ENCODE peak calls at places on chromosomes 4 and X, in five cellular contexts. One of them, this sample, is unnamed.
A peak's percentile ranks its signal among the peaks of the same experiment; 100 is the strongest.

GRCh38 chr4:105243446-105243845 is 96.8 kb downstream of the TET2 start:
- DNase-seq in small intestine: no peak
- DNase-seq in caudate nucleus: no peak
- DNase-seq in esophagus muscularis mucosa: no peak
- DNase-seq in HL-60: no peak
- DNase-seq in this sample: no peak

GRCh38 chr4:29972121-29972520 is 748.0 kb upstream of the PCDH7 start:
- DNase-seq in esophagus muscularis mucosa: no peak
- DNase-seq in HL-60: no peak
- DNase-seq in caudate nucleus: no peak
- DNase-seq in small intestine: no peak
- DNase-seq in this sample: no peak

GRCh38 chr4:138062929-138063328 is 179.2 kb downstream of the SLC7A11 start:
- DNase-seq in HL-60: no peak
- DNase-seq in small intestine: no peak
- DNase-seq in caudate nucleus: no peak
- DNase-seq in esophagus muscularis mucosa: no peak
- DNase-seq in this sample: no peak

GRCh38 chr4:13534344-13535063 is 9.8 kb downstream of the NKX3-2 start:
- DNase-seq in HL-60: no peak
- DNase-seq in small intestine: no peak
- DNase-seq in esophagus muscularis mucosa: peak; percentile 31
- DNase-seq in caudate nucleus: no peak
- DNase-seq in this sample: no peak

GRCh38 chr4:151045907-151046306 is 30.8 kb upstream of the LRBA start:
- DNase-seq in esophagus muscularis mucosa: no peak
- DNase-seq in caudate nucleus: no peak
- DNase-seq in HL-60: no peak
- DNase-seq in small intestine: peak; percentile 8
- DNase-seq in this sample: no peak

GRCh38 chr4:123659759-123660158 is 263.2 kb downstream of the SPRY1 start:
- DNase-seq in small intestine: peak; percentile 49
- DNase-seq in caudate nucleus: no peak
- DNase-seq in esophagus muscularis mucosa: no peak
- DNase-seq in HL-60: no peak
- DNase-seq in this sample: no peak

GRCh38 chr4:74942251-74942917 is 9.5 kb downstream of the PARM1 start:
- DNase-seq in esophagus muscularis mucosa: no peak
- DNase-seq in caudate nucleus: no peak
- DNase-seq in small intestine: no peak
- DNase-seq in HL-60: no peak
- DNase-seq in this sample: no peak

GRCh38 chr4:74223801-74224200 is 65.9 kb downstream of the MTHFD2L start:
- DNase-seq in esophagus muscularis mucosa: no peak
- DNase-seq in caudate nucleus: no peak
- DNase-seq in HL-60: peak; percentile 1
- DNase-seq in small intestine: no peak
- DNase-seq in this sample: no peak

GRCh38 chr4:83075696-83076095 is 38.8 kb downstream of the PLAC8 start:
- DNase-seq in HL-60: no peak
- DNase-seq in caudate nucleus: no peak
- DNase-seq in esophagus muscularis mucosa: no peak
- DNase-seq in small intestine: no peak
- DNase-seq in this sample: no peak

GRCh38 chrX:133120406-133120805 is 23.5 kb upstream of the USP26 start:
- DNase-seq in HL-60: no peak
- DNase-seq in caudate nucleus: no peak
- DNase-seq in small intestine: no peak
- DNase-seq in esophagus muscularis mucosa: no peak
- DNase-seq in this sample: no peak

GRCh38 chr4:89765966-89766365 is 71.0 kb downstream of the SNCA start:
- DNase-seq in esophagus muscularis mucosa: no peak
- DNase-seq in small intestine: no peak
- DNase-seq in HL-60: no peak
- DNase-seq in caudate nucleus: no peak
- DNase-seq in this sample: no peak

GRCh38 chr4:38723114-38723513 is 59.1 kb downstream of the KLF3 start:
- DNase-seq in HL-60: no peak
- DNase-seq in esophagus muscularis mucosa: peak; percentile 57
- DNase-seq in small intestine: no peak
- DNase-seq in caudate nucleus: no peak
- DNase-seq in this sample: no peak

GRCh38 chrX:104469771-104470170 is 96.2 kb upstream of the IL1RAPL2 start:
- DNase-seq in caudate nucleus: no peak
- DNase-seq in small intestine: no peak
- DNase-seq in HL-60: no peak
- DNase-seq in esophagus muscularis mucosa: no peak
- DNase-seq in this sample: no peak

DNA sequence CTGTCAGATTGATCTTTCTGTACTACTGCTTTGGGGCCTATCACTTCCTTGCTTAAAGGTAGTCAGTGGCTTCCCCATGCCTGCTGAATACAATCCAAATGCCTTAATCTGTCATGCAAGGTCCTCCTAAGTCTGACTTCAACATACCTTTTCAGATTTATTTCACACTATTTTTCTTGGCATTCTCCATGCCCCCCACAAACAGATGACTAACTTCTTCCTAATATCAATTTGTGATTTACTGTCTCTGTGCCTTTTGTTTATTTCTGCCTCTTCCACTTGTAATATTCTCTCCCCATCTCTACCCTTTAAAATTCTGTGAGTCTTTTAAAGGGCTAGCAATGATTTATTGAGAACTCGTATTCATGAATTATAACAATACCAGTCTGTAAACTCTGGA is 41.8 kb downstream of the OCRL start:
- DNase-seq in caudate nucleus: no peak
- DNase-seq in small intestine: no peak
- DNase-seq in HL-60: no peak
- DNase-seq in esophagus muscularis mucosa: no peak
- DNase-seq in this sample: no peak
- H3K27ac ChIP-seq in caudate nucleus: no peak overlapping the region
- H3K27ac ChIP-seq in small intestine: no peak overlapping the region
- H3K27ac ChIP-seq in HL-60: no peak overlapping the region
- H3K27ac ChIP-seq in esophagus muscularis mucosa: no peak overlapping the region
- H3K27ac ChIP-seq in this sample: no peak overlapping the region

GRCh38 chr4:7955393-7955792 is 15.7 kb upstream of the AFAP1 start:
- DNase-seq in small intestine: no peak
- DNase-seq in esophagus muscularis mucosa: no peak
- DNase-seq in caudate nucleus: no peak
- DNase-seq in HL-60: no peak
- DNase-seq in this sample: no peak

GRCh38 chr4:7957113-7957656 is 17.5 kb upstream of the AFAP1 start:
- DNase-seq in esophagus muscularis mucosa: no peak
- DNase-seq in small intestine: peak; percentile 25
- DNase-seq in HL-60: no peak
- DNase-seq in caudate nucleus: no peak
- DNase-seq in this sample: no peak

GRCh38 chr4:7960017-7960789 is 20.5 kb upstream of the AFAP1 start:
- DNase-seq in HL-60: no peak
- DNase-seq in esophagus muscularis mucosa: no peak
- DNase-seq in small intestine: no peak
- DNase-seq in caudate nucleus: no peak
- DNase-seq in this sample: no peak

GRCh38 chr4:7959066-7959465 is 19.4 kb upstream of the AFAP1 start:
- DNase-seq in caudate nucleus: no peak
- DNase-seq in HL-60: no peak
- DNase-seq in esophagus muscularis mucosa: no peak
- DNase-seq in small intestine: no peak
- DNase-seq in this sample: no peak

DNA sequence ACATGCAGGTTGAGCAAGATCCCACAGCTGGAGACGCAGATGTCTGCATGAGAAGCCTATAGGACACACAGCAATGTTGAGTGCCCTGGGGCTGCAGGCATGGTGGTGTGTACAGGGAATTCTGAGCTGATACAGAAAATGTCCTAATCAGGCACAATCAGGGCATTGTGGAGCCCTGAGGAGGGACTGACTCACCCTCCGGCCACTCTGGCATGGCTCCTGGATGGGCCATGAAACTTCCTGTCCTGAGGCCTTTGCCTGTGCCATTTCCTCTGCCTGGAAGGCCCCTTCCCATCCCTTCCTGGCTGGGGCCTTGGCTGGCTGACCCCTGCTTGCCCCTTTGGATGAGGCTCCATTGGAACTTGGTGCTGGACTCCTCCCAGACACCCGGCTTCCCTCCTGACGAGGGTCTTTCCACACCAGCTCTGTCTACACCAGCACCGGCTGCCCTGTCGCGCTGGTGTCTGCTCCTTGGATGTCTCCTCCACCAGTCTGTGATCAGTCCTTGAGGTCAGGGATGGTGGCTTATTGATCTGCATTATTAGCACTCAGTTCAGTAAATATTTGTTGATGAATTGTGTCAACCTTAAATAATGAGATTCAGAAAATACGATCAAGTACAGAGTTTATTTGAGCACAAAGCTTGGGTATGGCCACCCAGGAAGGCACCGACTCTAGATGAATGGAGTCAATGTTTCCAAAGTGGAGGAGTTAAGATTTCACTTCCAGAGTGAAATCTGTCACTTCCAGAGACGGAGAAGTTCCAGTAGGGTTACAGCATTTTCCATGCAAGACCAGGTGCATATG is 16.8 kb upstream of the AFAP1 start:
- DNase-seq in caudate nucleus: no peak
- DNase-seq in HL-60: no peak
- DNase-seq in small intestine: no peak
- DNase-seq in esophagus muscularis mucosa: no peak
- DNase-seq in this sample: no peak
- H3K27ac ChIP-seq in caudate nucleus: peak overlapping the region; percentile 58
- H3K27ac ChIP-seq in HL-60: no peak overlapping the region
- H3K27ac ChIP-seq in small intestine: no peak overlapping the region
- H3K27ac ChIP-seq in esophagus muscularis mucosa: peak overlapping the region; percentile 62
- H3K27ac ChIP-seq in this sample: no peak overlapping the region

GRCh38 chr4:52657630-52658501 is 1.2 kb downstream of the USP46 start:
- DNase-seq in caudate nucleus: peak; percentile 21
- DNase-seq in esophagus muscularis mucosa: no peak
- DNase-seq in small intestine: no peak
- DNase-seq in HL-60: peak; percentile 15
- DNase-seq in this sample: peak; percentile 35
- H3K27ac ChIP-seq in caudate nucleus: no peak overlapping the region
- H3K27ac ChIP-seq in esophagus muscularis mucosa: peak overlapping the region; percentile 98
- H3K27ac ChIP-seq in small intestine: no peak overlapping the region
- H3K27ac ChIP-seq in HL-60: no peak overlapping the region
- H3K27ac ChIP-seq in this sample: no peak overlapping the region

GRCh38 chr4:56655627-56656345 is 25.3 kb downstream of the HOPX start:
- DNase-seq in esophagus muscularis mucosa: no peak
- DNase-seq in HL-60: no peak
- DNase-seq in small intestine: peak; percentile 14
- DNase-seq in caudate nucleus: no peak
- DNase-seq in this sample: peak; percentile 80
- H3K27ac ChIP-seq in esophagus muscularis mucosa: peak overlapping the region; percentile 39
- H3K27ac ChIP-seq in HL-60: no peak overlapping the region
- H3K27ac ChIP-seq in small intestine: peak overlapping the region; percentile 77
- H3K27ac ChIP-seq in caudate nucleus: peak overlapping the region; percentile 50
- H3K27ac ChIP-seq in this sample: peak overlapping the region; percentile 17

GRCh38 chr4:57068237-57068981 is 41.8 kb downstream of the IGFBP7 start:
- DNase-seq in esophagus muscularis mucosa: no peak
- DNase-seq in HL-60: no peak
- DNase-seq in small intestine: no peak
- DNase-seq in caudate nucleus: no peak
- DNase-seq in this sample: no peak
- H3K27ac ChIP-seq in esophagus muscularis mucosa: peak overlapping the region; percentile 58
- H3K27ac ChIP-seq in HL-60: no peak overlapping the region
- H3K27ac ChIP-seq in small intestine: no peak overlapping the region
- H3K27ac ChIP-seq in caudate nucleus: no peak overlapping the region
- H3K27ac ChIP-seq in this sample: no peak overlapping the region

GRCh38 chrX:150508018-150508417 is 60.4 kb upstream of the MTM1 start:
- DNase-seq in HL-60: no peak
- DNase-seq in caudate nucleus: no peak
- DNase-seq in esophagus muscularis mucosa: no peak
- DNase-seq in small intestine: no peak
- DNase-seq in this sample: no peak
- H3K27ac ChIP-seq in HL-60: no peak overlapping the region
- H3K27ac ChIP-seq in caudate nucleus: peak overlapping the region; percentile 18
- H3K27ac ChIP-seq in esophagus muscularis mucosa: peak overlapping the region; percentile 74
- H3K27ac ChIP-seq in small intestine: no peak overlapping the region
- H3K27ac ChIP-seq in this sample: peak overlapping the region; percentile 72

DNA sequence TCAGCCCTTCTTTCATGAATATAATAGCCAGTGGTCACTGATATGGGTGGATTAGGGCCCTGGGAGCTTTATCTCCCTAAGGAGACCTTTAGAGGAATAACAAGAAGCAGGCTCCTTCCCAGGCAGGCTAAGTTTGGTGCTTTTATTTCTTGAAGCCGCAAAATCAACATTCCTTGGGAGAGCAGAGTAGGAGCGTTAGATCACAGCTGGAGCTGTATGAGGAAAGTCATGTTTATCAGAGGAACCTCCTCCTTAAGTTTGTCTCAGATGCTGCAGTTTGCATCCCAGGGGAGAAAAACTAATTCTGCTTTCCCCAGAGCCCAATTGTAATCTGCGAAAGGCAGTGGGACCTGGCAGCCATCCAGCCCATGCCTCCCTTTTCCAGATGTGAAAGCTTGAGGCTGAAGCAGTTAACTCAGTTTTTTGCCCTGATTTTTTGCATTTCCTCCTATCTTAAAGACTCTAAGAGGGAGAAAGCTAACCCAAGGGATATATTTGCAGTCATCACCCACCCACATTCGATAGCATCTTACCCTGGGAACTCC is 186.0 kb upstream of the FRMPD4 start:
- DNase-seq in caudate nucleus: no peak
- DNase-seq in esophagus muscularis mucosa: no peak
- DNase-seq in small intestine: no peak
- DNase-seq in HL-60: no peak
- DNase-seq in this sample: no peak
- H3K27ac ChIP-seq in caudate nucleus: no peak overlapping the region
- H3K27ac ChIP-seq in esophagus muscularis mucosa: no peak overlapping the region
- H3K27ac ChIP-seq in small intestine: no peak overlapping the region
- H3K27ac ChIP-seq in HL-60: no peak overlapping the region
- H3K27ac ChIP-seq in this sample: no peak overlapping the region

GRCh38 chr4:24793219-24794005 is 2.0 kb upstream of the SOD3 start:
- DNase-seq in HL-60: no peak
- DNase-seq in esophagus muscularis mucosa: no peak
- DNase-seq in small intestine: no peak
- DNase-seq in caudate nucleus: no peak
- DNase-seq in this sample: no peak
- H3K27ac ChIP-seq in HL-60: no peak overlapping the region
- H3K27ac ChIP-seq in esophagus muscularis mucosa: peak overlapping the region; percentile 96
- H3K27ac ChIP-seq in small intestine: no peak overlapping the region
- H3K27ac ChIP-seq in caudate nucleus: no peak overlapping the region
- H3K27ac ChIP-seq in this sample: no peak overlapping the region

This sample was measured in left lung.